ENCODE peak calls at places on chromosomes 12 and 14, in four cellular contexts. E is suprapubic skin, D is NCI-H1105, H is astrocyte of the hippocampus. I is an unnamed sample.

GRCh38 chr12:128268348-128268725 is 1.4 kb downstream of the TMEM132C start:
- DNase-seq in E (no peak), D (no peak), H (peak), I (no peak)

GRCh38 chr14:67599698-67600561 is at the start of gene PIGH:
- DNase-seq in E (peak), D (peak), H (peak), I (peak)

GRCh38 chr14:34212574-34212973 is 249.5 kb downstream of the SPTSSA start:
- DNase-seq in E (no peak), D (no peak), H (no peak), I (no peak)

GRCh38 chr14:75050852-75051555 is at the start of gene MLH3:
- DNase-seq in E (peak), D (peak), H (peak), I (peak)

GRCh38 chr12:43338848-43339526 is 213.0 kb downstream of the ADAMTS20 start:
- DNase-seq in E (no peak), D (peak), H (peak), I (peak)

GRCh38 chr14:35390577-35391387 is 13.8 kb downstream of the NFKBIA start:
- DNase-seq in E (no peak), D (no peak), H (peak), I (no peak)

GRCh38 chr12:44812062-44812461 is 64.1 kb downstream of the NELL2 start:
- DNase-seq in E (no peak), D (no peak), H (no peak), I (no peak)

GRCh38 chr14:81435578-81436295 is 35.6 kb upstream of the STON2 start:
- DNase-seq in E (peak), D (peak), H (peak), I (peak)

GRCh38 chr14:31582286-31582691 is 21.1 kb downstream of the NUBPL start:
- DNase-seq in E (no peak), D (no peak), H (peak), I (no peak)

GRCh38 chr12:28191018-28191595 is 851 bp downstream of the CCDC91 start:
- DNase-seq in E (no peak), D (no peak), H (peak), I (peak)

GRCh38 chr14:96227428-96227827 is 22.8 kb downstream of the BDKRB2 start:
- DNase-seq in E (no peak), D (no peak), H (no peak), I (no peak)

GRCh38 chr12:103462675-103463074 is 33.1 kb downstream of the C12orf42 start:
- DNase-seq in E (no peak), D (no peak), H (no peak), I (no peak)

GRCh38 chr12:62291888-62292760 is 31.9 kb downstream of the USP15 start:
- DNase-seq in E (no peak), D (no peak), H (peak), I (no peak)

GRCh38 chr14:55265197-55265596 is 6.0 kb upstream of the FBXO34 start:
- DNase-seq in E (no peak), D (no peak), H (no peak), I (no peak)

GRCh38 chr14:100537701-100538565 is 49.3 kb downstream of the BEGAIN start:
- DNase-seq in E (peak), D (no peak), H (no peak), I (no peak)

GRCh38 chr12:117967512-117967911 is 1.3 kb downstream of the KSR2 start:
- DNase-seq in E (no peak), D (no peak), H (no peak), I (no peak)

GRCh38 chr12:99767809-99768208 is 120.3 kb downstream of the GARIN6 start:
- DNase-seq in E (no peak), D (peak), H (peak), I (no peak)

GRCh38 chr14:64293976-64294671 is at the start of gene ESR2:
- DNase-seq in E (no peak), D (peak), H (peak), I (peak)

GRCh38 chr12:111368291-111368683 is 608 bp downstream of the PHETA1 start:
- DNase-seq in E (no peak), D (no peak), H (peak), I (no peak)

GRCh38 chr12:133108150-133108549 is 21.9 kb downstream of the ZNF891 start:
- DNase-seq in E (no peak), D (no peak), H (no peak), I (no peak)

GRCh38 chr14:76904100-76904739 is 78.0 kb downstream of the LRRC74A start:
- DNase-seq in E (no peak), D (no peak), H (peak), I (no peak)

GRCh38 chr14:70907172-70907995 is at the start of gene PCNX1:
- DNase-seq in E (peak), D (peak), H (peak), I (peak)

GRCh38 chr14:68513137-68513536 is 279.7 kb downstream of the ZFP36L1 start:
- DNase-seq in E (no peak), D (no peak), H (no peak), I (no peak)

GRCh38 chr12:52195065-52195730 is 3.4 kb upstream of the KRT80 start:
- DNase-seq in E (no peak), D (no peak), H (no peak), I (no peak)

I was measured in iPS-NIHi11.